ENCODE peak calls at places on chromosomes 6 and 20, in four cellular contexts. S, J, B and W are unnamed samples.

GRCh38 chr6:56349196-56349595 is 101.8 kb upstream of the COL21A1 start:
- DNase-seq in J (no peak), S (no peak), B (no peak), W (no peak)

GRCh38 chr20:42261766-42262165 is 643.6 kb upstream of the CHD6 start:
- DNase-seq in J (no peak), S (no peak), B (no peak), W (no peak)

GRCh38 chr6:128370072-128370471 is 150.3 kb downstream of the PTPRK start:
- DNase-seq in S (no peak), J (no peak), B (no peak), W (no peak)

GRCh38 chr6:110681543-110682459 is 133.5 kb downstream of the CDK19 start:
- DNase-seq in S (no peak), J (no peak), B (no peak), W (no peak)

GRCh38 chr20:6595704-6596103 is 171.8 kb upstream of the BMP2 start:
- DNase-seq in S (no peak), J (no peak), B (no peak), W (no peak)

GRCh38 chr20:61665746-61666470 is 399.8 kb downstream of the TAF4 start:
- DNase-seq in J (no peak), S (no peak), B (no peak), W (no peak)

GRCh38 chr6:159959165-159959975 is 9.5 kb upstream of the IGF2R start:
- DNase-seq in S (no peak), B (no peak), J (no peak), W (no peak)

GRCh38 chr6:37365791-37366190 is 12.0 kb downstream of the RNF8 start:
- DNase-seq in J (no peak), B (no peak), S (no peak), W (no peak)

GRCh38 chr6:170444056-170444505 is 109.0 kb downstream of the PSMB1 start:
- DNase-seq in B (no peak), S (peak; percentile 9), J (no peak), W (no peak)